ENCODE peak calls at places on chromosomes 6 and 20, in ten cellular contexts. One of them, this sample, is unnamed.
A peak's percentile ranks its signal among the peaks of the same experiment; 100 is the strongest.

GRCh38 chr6:75855047-75855446 is 106.0 kb downstream of the MYO6 start:
- DNase-seq in adrenal gland: peak; percentile 61
- DNase-seq in colonic mucosa: peak; percentile 76
- DNase-seq in MM.1S: peak; percentile 71
- DNase-seq in IMR-90: peak; percentile 77
- DNase-seq in endodermal cell: no peak
- DNase-seq in uterus: no peak
- DNase-seq in OCI-LY7: peak; percentile 45
- DNase-seq in Peyer's patch: no peak
- DNase-seq in body of pancreas: peak; percentile 82
- DNase-seq in this sample: no peak

GRCh38 chr6:30283761-30284160 is 43.0 kb upstream of the TRIM39 start:
- DNase-seq in OCI-LY7: no peak
- DNase-seq in Peyer's patch: no peak
- DNase-seq in uterus: no peak
- DNase-seq in endodermal cell: no peak
- DNase-seq in body of pancreas: no peak
- DNase-seq in adrenal gland: no peak
- DNase-seq in MM.1S: no peak
- DNase-seq in colonic mucosa: no peak
- DNase-seq in IMR-90: no peak
- DNase-seq in this sample: no peak

GRCh38 chr6:144882425-144882824 is 597.3 kb downstream of the UTRN start:
- DNase-seq in uterus: no peak
- DNase-seq in body of pancreas: no peak
- DNase-seq in colonic mucosa: no peak
- DNase-seq in MM.1S: no peak
- DNase-seq in adrenal gland: no peak
- DNase-seq in OCI-LY7: no peak
- DNase-seq in endodermal cell: no peak
- DNase-seq in IMR-90: no peak
- DNase-seq in Peyer's patch: no peak
- DNase-seq in this sample: no peak

GRCh38 chr6:12149944-12150510 is 137.9 kb downstream of the HIVEP1 start:
- DNase-seq in uterus: no peak
- DNase-seq in colonic mucosa: no peak
- DNase-seq in endodermal cell: no peak
- DNase-seq in OCI-LY7: no peak
- DNase-seq in Peyer's patch: no peak
- DNase-seq in MM.1S: no peak
- DNase-seq in adrenal gland: no peak
- DNase-seq in body of pancreas: no peak
- DNase-seq in IMR-90: no peak
- DNase-seq in this sample: no peak

GRCh38 chr6:132764370-132764769 is 6.7 kb upstream of the VNN2 start:
- DNase-seq in colonic mucosa: no peak
- DNase-seq in IMR-90: peak; percentile 83
- DNase-seq in endodermal cell: peak; percentile 46
- DNase-seq in body of pancreas: peak; percentile 18
- DNase-seq in Peyer's patch: no peak
- DNase-seq in uterus: peak; percentile 21
- DNase-seq in OCI-LY7: no peak
- DNase-seq in MM.1S: no peak
- DNase-seq in adrenal gland: peak; percentile 76
- DNase-seq in this sample: no peak

GRCh38 chr6:136326038-136326561 is 36.5 kb upstream of the BCLAF1 start:
- DNase-seq in IMR-90: peak; percentile 62
- DNase-seq in body of pancreas: no peak
- DNase-seq in uterus: no peak
- DNase-seq in endodermal cell: no peak
- DNase-seq in Peyer's patch: no peak
- DNase-seq in colonic mucosa: no peak
- DNase-seq in OCI-LY7: peak; percentile 9
- DNase-seq in adrenal gland: peak; percentile 80
- DNase-seq in MM.1S: no peak
- DNase-seq in this sample: no peak

GRCh38 chr20:32040142-32040953 is 11.7 kb upstream of the HCK start:
- DNase-seq in colonic mucosa: no peak
- DNase-seq in OCI-LY7: peak; percentile 90
- DNase-seq in endodermal cell: no peak
- DNase-seq in Peyer's patch: no peak
- DNase-seq in MM.1S: no peak
- DNase-seq in IMR-90: no peak
- DNase-seq in adrenal gland: no peak
- DNase-seq in body of pancreas: peak; percentile 8
- DNase-seq in uterus: no peak
- DNase-seq in this sample: peak; percentile 61

GRCh38 chr6:163048345-163048744 is 320.6 kb downstream of the PACRG start:
- DNase-seq in colonic mucosa: no peak
- DNase-seq in adrenal gland: no peak
- DNase-seq in MM.1S: no peak
- DNase-seq in endodermal cell: no peak
- DNase-seq in body of pancreas: no peak
- DNase-seq in Peyer's patch: no peak
- DNase-seq in uterus: no peak
- DNase-seq in IMR-90: no peak
- DNase-seq in OCI-LY7: no peak
- DNase-seq in this sample: no peak

GRCh38 chr6:79546186-79546585 is 9.0 kb upstream of the LCA5 start:
- DNase-seq in adrenal gland: no peak
- DNase-seq in body of pancreas: no peak
- DNase-seq in IMR-90: peak; percentile 46
- DNase-seq in OCI-LY7: no peak
- DNase-seq in endodermal cell: no peak
- DNase-seq in uterus: peak; percentile 62
- DNase-seq in Peyer's patch: no peak
- DNase-seq in colonic mucosa: no peak
- DNase-seq in MM.1S: no peak
- DNase-seq in this sample: no peak

GRCh38 chr6:13615802-13616140 is 636 bp downstream of the NOL7 start:
- DNase-seq in adrenal gland: peak; percentile 79
- DNase-seq in body of pancreas: peak; percentile 57
- DNase-seq in OCI-LY7: peak; percentile 48
- DNase-seq in IMR-90: peak; percentile 35
- DNase-seq in uterus: peak; percentile 32
- DNase-seq in Peyer's patch: peak; percentile 76
- DNase-seq in endodermal cell: peak; percentile 78
- DNase-seq in MM.1S: peak; percentile 25
- DNase-seq in colonic mucosa: peak; percentile 71
- DNase-seq in this sample: peak; percentile 74

GRCh38 chr6:7832904-7833752 is 77.5 kb downstream of the TXNDC5 start:
- DNase-seq in Peyer's patch: no peak
- DNase-seq in MM.1S: no peak
- DNase-seq in endodermal cell: no peak
- DNase-seq in colonic mucosa: no peak
- DNase-seq in OCI-LY7: no peak
- DNase-seq in uterus: no peak
- DNase-seq in body of pancreas: no peak
- DNase-seq in adrenal gland: no peak
- DNase-seq in IMR-90: no peak
- DNase-seq in this sample: no peak

GRCh38 chr6:7535498-7535897 is 6.0 kb upstream of the DSP start:
- DNase-seq in MM.1S: no peak
- DNase-seq in OCI-LY7: no peak
- DNase-seq in body of pancreas: no peak
- DNase-seq in uterus: no peak
- DNase-seq in adrenal gland: no peak
- DNase-seq in endodermal cell: no peak
- DNase-seq in colonic mucosa: no peak
- DNase-seq in Peyer's patch: no peak
- DNase-seq in IMR-90: peak; percentile 73
- DNase-seq in this sample: no peak

GRCh38 chr20:46087161-46087560 is 2.6 kb downstream of the NCOA5 start:
- DNase-seq in uterus: no peak
- DNase-seq in body of pancreas: no peak
- DNase-seq in adrenal gland: no peak
- DNase-seq in colonic mucosa: no peak
- DNase-seq in OCI-LY7: peak; percentile 36
- DNase-seq in endodermal cell: no peak
- DNase-seq in MM.1S: no peak
- DNase-seq in Peyer's patch: no peak
- DNase-seq in IMR-90: peak; percentile 42
- DNase-seq in this sample: no peak
- TF ChIP-seq CTCF in uterus: no peak
- TF ChIP-seq CTCF in body of pancreas: no peak
- TF ChIP-seq CTCF in adrenal gland: peak; percentile 16
- TF ChIP-seq CTCF in colonic mucosa: no peak
- TF ChIP-seq CTCF in OCI-LY7: peak; percentile 78
- TF ChIP-seq CTCF in endodermal cell: peak; percentile 59
- TF ChIP-seq CTCF in MM.1S: peak; percentile 41
- TF ChIP-seq CTCF in Peyer's patch: peak; percentile 37
- TF ChIP-seq CTCF in IMR-90: peak; percentile 55
- TF ChIP-seq CTCF in this sample: peak; percentile 23

DNA sequence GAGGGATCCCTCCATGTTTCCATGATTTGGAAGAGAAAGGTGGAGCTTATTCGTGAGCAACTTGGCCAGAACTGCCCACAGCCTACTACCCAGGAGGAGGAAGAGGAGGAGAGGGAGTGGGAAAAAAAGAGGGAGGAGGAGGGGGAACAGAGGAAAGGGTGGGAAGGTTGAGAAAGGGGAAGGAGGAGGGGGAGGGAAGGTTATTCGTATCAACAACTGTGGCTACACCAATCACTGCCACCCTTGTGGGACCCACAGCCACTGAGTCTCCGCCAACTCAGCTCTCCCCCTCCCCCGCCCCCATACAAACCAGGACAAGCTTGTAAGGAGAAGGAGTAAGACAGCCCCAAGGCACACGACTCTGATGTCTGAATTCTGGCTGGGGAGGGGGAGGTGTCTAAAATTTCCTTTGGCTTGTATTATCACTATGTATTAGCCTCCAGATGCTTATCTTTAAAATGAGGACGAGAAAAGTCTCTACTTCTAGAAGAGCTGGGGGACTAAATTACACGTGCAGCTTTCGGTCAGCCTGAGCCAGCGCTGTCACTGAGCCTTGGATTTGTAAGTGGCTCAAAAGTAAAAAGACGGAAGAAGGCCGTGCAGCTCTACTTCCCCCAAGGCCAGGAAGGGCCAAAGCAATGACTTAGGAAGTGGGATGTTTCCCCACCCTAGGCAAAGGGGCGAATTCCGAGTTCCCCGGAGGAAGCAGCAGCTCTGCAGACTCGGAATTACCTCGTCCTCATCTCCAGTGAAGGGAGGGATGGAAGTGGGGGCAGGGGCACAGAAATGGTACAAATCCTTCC is 1.0 kb downstream of the FKBP1A start:
- DNase-seq in OCI-LY7: peak; percentile 43
- DNase-seq in IMR-90: peak; percentile 43
- DNase-seq in uterus: no peak
- DNase-seq in Peyer's patch: no peak
- DNase-seq in colonic mucosa: peak; percentile 43
- DNase-seq in body of pancreas: no peak
- DNase-seq in MM.1S: no peak
- DNase-seq in adrenal gland: peak; percentile 69
- DNase-seq in endodermal cell: peak; percentile 73
- DNase-seq in this sample: no peak
- H3K4me1 ChIP-seq in OCI-LY7: peaks cover 44% of the 10 kb centered on the region
- H3K4me1 ChIP-seq in IMR-90: peaks cover 26% of the 10 kb centered on the region
- H3K4me1 ChIP-seq in uterus: peaks cover 29% of the 10 kb centered on the region
- H3K4me1 ChIP-seq in Peyer's patch: no peaks in the 10 kb centered on the region
- H3K4me1 ChIP-seq in colonic mucosa: peaks cover 14% of the 10 kb centered on the region
- H3K4me1 ChIP-seq in body of pancreas: peaks cover 51% of the 10 kb centered on the region
- H3K4me1 ChIP-seq in MM.1S: peaks cover 14% of the 10 kb centered on the region
- H3K4me1 ChIP-seq in adrenal gland: peaks cover 50% of the 10 kb centered on the region
- H3K4me1 ChIP-seq in endodermal cell: peaks cover 7% of the 10 kb centered on the region
- H3K4me1 ChIP-seq in this sample: no peaks in the 10 kb centered on the region

GRCh38 chr6:40000964-40001515 is 66.8 kb upstream of the MOCS1 start:
- DNase-seq in body of pancreas: no peak
- DNase-seq in colonic mucosa: no peak
- DNase-seq in MM.1S: no peak
- DNase-seq in OCI-LY7: no peak
- DNase-seq in IMR-90: no peak
- DNase-seq in uterus: no peak
- DNase-seq in adrenal gland: no peak
- DNase-seq in endodermal cell: no peak
- DNase-seq in Peyer's patch: no peak
- DNase-seq in this sample: no peak

GRCh38 chr6:39998126-39998525 is 63.9 kb upstream of the MOCS1 start:
- DNase-seq in body of pancreas: no peak
- DNase-seq in Peyer's patch: no peak
- DNase-seq in adrenal gland: no peak
- DNase-seq in OCI-LY7: no peak
- DNase-seq in endodermal cell: no peak
- DNase-seq in uterus: no peak
- DNase-seq in IMR-90: no peak
- DNase-seq in MM.1S: no peak
- DNase-seq in colonic mucosa: no peak
- DNase-seq in this sample: no peak

GRCh38 chr6:39997101-39997635 is 62.9 kb upstream of the MOCS1 start:
- DNase-seq in adrenal gland: no peak
- DNase-seq in endodermal cell: no peak
- DNase-seq in body of pancreas: no peak
- DNase-seq in MM.1S: no peak
- DNase-seq in colonic mucosa: no peak
- DNase-seq in uterus: no peak
- DNase-seq in IMR-90: no peak
- DNase-seq in OCI-LY7: no peak
- DNase-seq in Peyer's patch: no peak
- DNase-seq in this sample: no peak

GRCh38 chr6:39995633-39996032 is 61.4 kb upstream of the MOCS1 start:
- DNase-seq in OCI-LY7: no peak
- DNase-seq in colonic mucosa: no peak
- DNase-seq in body of pancreas: no peak
- DNase-seq in endodermal cell: no peak
- DNase-seq in uterus: no peak
- DNase-seq in Peyer's patch: no peak
- DNase-seq in MM.1S: no peak
- DNase-seq in IMR-90: no peak
- DNase-seq in adrenal gland: no peak
- DNase-seq in this sample: no peak

GRCh38 chr6:39999006-39999867 is 65.0 kb upstream of the MOCS1 start:
- DNase-seq in adrenal gland: no peak
- DNase-seq in endodermal cell: no peak
- DNase-seq in body of pancreas: peak; percentile 26
- DNase-seq in OCI-LY7: no peak
- DNase-seq in uterus: no peak
- DNase-seq in Peyer's patch: no peak
- DNase-seq in MM.1S: no peak
- DNase-seq in IMR-90: no peak
- DNase-seq in colonic mucosa: no peak
- DNase-seq in this sample: no peak
- H3K9me3 ChIP-seq in adrenal gland: no peaks in the 10 kb centered on the region
- H3K9me3 ChIP-seq in endodermal cell: peaks cover 49% of the 10 kb centered on the region
- H3K9me3 ChIP-seq in body of pancreas: no peaks in the 10 kb centered on the region
- H3K9me3 ChIP-seq in OCI-LY7: no peaks in the 10 kb centered on the region
- H3K9me3 ChIP-seq in uterus: no peaks in the 10 kb centered on the region
- H3K9me3 ChIP-seq in Peyer's patch: no peaks in the 10 kb centered on the region
- H3K9me3 ChIP-seq in MM.1S: no peaks in the 10 kb centered on the region
- H3K9me3 ChIP-seq in IMR-90: peaks cover 4% of the 10 kb centered on the region
- H3K9me3 ChIP-seq in colonic mucosa: no peaks in the 10 kb centered on the region
- H3K9me3 ChIP-seq in this sample: no peaks in the 10 kb centered on the region

DNA sequence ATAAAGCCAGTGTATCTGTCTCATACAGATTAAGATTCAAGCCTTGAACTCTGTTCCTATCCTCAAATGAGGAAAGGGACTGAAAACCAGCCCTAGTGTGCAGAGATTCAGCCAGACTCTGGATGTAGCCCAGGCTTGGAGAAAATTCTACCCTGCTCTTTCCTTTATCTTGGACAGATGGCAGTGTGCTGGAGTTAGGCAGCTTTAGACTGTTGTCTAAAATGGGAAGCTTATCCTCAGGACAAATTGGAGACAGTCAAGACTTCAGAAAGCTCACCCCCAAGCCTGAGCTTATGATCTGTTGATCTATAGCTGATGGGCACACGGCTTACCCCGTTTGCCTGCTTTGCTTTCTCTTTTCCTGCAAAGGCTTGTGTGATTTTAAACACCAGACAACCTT is 1057.5 kb downstream of the KIF16B start:
- DNase-seq in IMR-90: no peak
- DNase-seq in OCI-LY7: no peak
- DNase-seq in colonic mucosa: no peak
- DNase-seq in adrenal gland: no peak
- DNase-seq in MM.1S: no peak
- DNase-seq in body of pancreas: no peak
- DNase-seq in Peyer's patch: no peak
- DNase-seq in uterus: no peak
- DNase-seq in endodermal cell: no peak
- DNase-seq in this sample: no peak
- TF ChIP-seq CTCF in IMR-90: no peak
- TF ChIP-seq CTCF in OCI-LY7: no peak
- TF ChIP-seq CTCF in colonic mucosa: no peak
- TF ChIP-seq CTCF in adrenal gland: no peak
- TF ChIP-seq CTCF in MM.1S: no peak
- TF ChIP-seq CTCF in body of pancreas: no peak
- TF ChIP-seq CTCF in Peyer's patch: no peak
- TF ChIP-seq CTCF in uterus: no peak
- TF ChIP-seq CTCF in endodermal cell: no peak
- TF ChIP-seq CTCF in this sample: no peak